ENCODE peak calls at places on chromosomes 7 and 10, in eight cellular contexts. E is endothelial cell of umbilical vein, O is K562, L is sigmoid colon, N is spleen, K is GM23338, M is HCT116, Y is Panc1. T is an unnamed sample.

GRCh38 chr10:8242295-8242872 is 187.9 kb downstream of the GATA3 start:
- DNase-seq in E (no peak), K (no peak), N (no peak), L (no peak), O (no peak), Y (no peak), M (no peak), T (no peak)

GRCh38 chr10:124179308-124180043 is 86.1 kb upstream of the CHST15 start:
- DNase-seq in Y (no peak), N (no peak), O (no peak), K (no peak), L (no peak), M (no peak), E (no peak), T (peak; percentile 20)

GRCh38 chr10:121485443-121486139 is 112.7 kb downstream of the FGFR2 start:
- DNase-seq in E (no peak), K (no peak), Y (no peak), M (no peak), N (no peak), O (no peak), L (no peak), T (no peak)

GRCh38 chr7:56099653-56100052 is 6.6 kb downstream of the CHCHD2 start:
- DNase-seq in M (no peak), E (no peak), O (no peak), K (no peak), L (no peak), Y (no peak), N (peak; percentile 57), T (no peak)

GRCh38 chr10:14382022-14382421 is 51.3 kb upstream of the FRMD4A start:
- DNase-seq in L (no peak), E (peak; percentile 66), K (no peak), M (no peak), O (no peak), N (no peak), Y (no peak), T (no peak)

GRCh38 chr10:6737758-6738463 is 157.8 kb upstream of the PRKCQ start:
- DNase-seq in L (no peak), Y (no peak), K (no peak), O (no peak), M (no peak), N (no peak), E (peak; percentile 69), T (no peak)

GRCh38 chr10:36094091-36094490 is 452.0 kb upstream of the FZD8 start:
- DNase-seq in M (no peak), K (no peak), Y (no peak), E (peak; percentile 6), N (no peak), L (no peak), O (no peak), T (no peak)

GRCh38 chr7:130290745-130291144 is 2.2 kb upstream of the CPA4 start:
- DNase-seq in L (no peak), N (no peak), M (peak; percentile 73), K (no peak), O (no peak), Y (no peak), E (no peak), T (no peak)

GRCh38 chr7:91128574-91129348 is 135.5 kb upstream of the FZD1 start:
- DNase-seq in L (no peak), N (no peak), K (peak; percentile 42), O (no peak), Y (no peak), E (no peak), M (no peak), T (no peak)

GRCh38 chr7:154975984-154976383 is 26.9 kb downstream of the PAXIP1 start:
- DNase-seq in O (no peak), M (no peak), K (no peak), L (no peak), N (no peak), Y (no peak), E (no peak), T (no peak)

GRCh38 chr7:152467225-152467624 is 31.4 kb upstream of the KMT2C start:
- DNase-seq in N (peak; percentile 54), M (no peak), E (no peak), Y (no peak), K (no peak), O (no peak), L (no peak), T (no peak)

GRCh38 chr7:159027803-159028455 is 116.7 kb downstream of the VIPR2 start:
- DNase-seq in K (no peak), E (no peak), M (no peak), O (no peak), N (no peak), L (peak; percentile 60), Y (no peak), T (no peak)

GRCh38 chr7:81402227-81402626 is 367.6 kb downstream of the HGF start:
- DNase-seq in K (no peak), M (no peak), O (no peak), N (no peak), Y (no peak), L (no peak), E (peak; percentile 44), T (no peak)

GRCh38 chr7:36784991-36785940 is 61.0 kb upstream of the AOAH start:
- DNase-seq in L (peak; percentile 76), Y (no peak), O (no peak), M (no peak), K (no peak), N (peak; percentile 84), E (no peak), T (no peak)

GRCh38 chr10:78623577-78624215 is 445.1 kb upstream of the ZMIZ1 start:
- DNase-seq in Y (peak; percentile 76), K (no peak), O (no peak), N (no peak), E (peak; percentile 11), L (no peak), M (peak; percentile 36), T (no peak)

GRCh38 chr10:124827474-124827873 is 25.9 kb downstream of the ABRAXAS2 start:
- DNase-seq in E (peak; percentile 36), N (no peak), O (peak; percentile 28), K (peak; percentile 45), Y (no peak), L (no peak), M (no peak), T (no peak)

GRCh38 chr7:80472491-80473200 is 39.2 kb downstream of the GNAT3 start:
- DNase-seq in N (no peak), Y (no peak), L (no peak), M (no peak), E (no peak), K (no peak), O (no peak), T (no peak)

GRCh38 chr7:55133630-55134392 is 115.0 kb downstream of the EGFR start:
- DNase-seq in M (peak; percentile 65), K (no peak), Y (peak; percentile 91), L (peak; percentile 79), E (peak; percentile 93), O (peak; percentile 16), N (no peak), T (no peak)

GRCh38 chr10:117266812-117267211 is 25.9 kb downstream of the SLC18A2 start:
- DNase-seq in L (no peak), K (no peak), M (no peak), E (no peak), Y (no peak), O (no peak), N (no peak), T (no peak)

GRCh38 chr7:131544449-131545425 is 11.7 kb downstream of the PODXL start:
- DNase-seq in Y (no peak), E (peak; percentile 77), M (no peak), N (peak; percentile 51), O (peak; percentile 49), K (peak; percentile 62), L (peak; percentile 71), T (no peak)

GRCh38 chr7:7521259-7521658 is 14.4 kb downstream of the COL28A1 start:
- DNase-seq in N (no peak), M (no peak), K (no peak), Y (no peak), O (no peak), E (no peak), L (no peak), T (no peak)

GRCh38 chr10:110163192-110163773 is 44.1 kb upstream of the MXI1 start:
- DNase-seq in M (no peak), N (no peak), E (no peak), L (no peak), Y (no peak), O (no peak), K (no peak), T (no peak)
- TF ChIP-seq POLR2AphosphoS5 in M (no peak), N (no peak), E (no peak), L (no peak), Y (no peak), O (no peak), K (no peak), T (no peak)

DNA sequence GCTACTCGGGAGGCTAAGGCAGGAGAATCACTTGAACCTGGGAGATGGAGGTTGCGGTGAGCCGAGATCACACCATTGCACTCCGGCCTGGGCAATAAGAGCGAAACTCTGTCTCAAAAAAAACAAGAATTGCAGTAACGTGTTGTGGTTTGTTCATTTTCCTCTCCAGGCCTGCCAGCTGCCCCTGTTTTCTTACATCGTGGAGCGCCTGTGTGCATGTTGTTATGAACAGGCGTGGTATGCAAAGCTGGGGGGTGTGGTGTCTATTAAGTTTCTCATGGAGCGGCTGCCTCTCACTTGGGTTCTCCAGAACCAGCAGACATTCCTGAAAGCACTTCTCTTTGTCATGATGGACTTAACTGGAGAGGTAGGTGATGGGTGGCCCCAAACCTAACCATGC is 52.1 kb downstream of the TRRAP start:
- DNase-seq in N (no peak), Y (no peak), L (no peak), E (no peak), M (no peak), K (no peak), O (no peak), T (no peak)
- TF ChIP-seq POLR2AphosphoS5 in N (no peak), Y (no peak), L (no peak), E (no peak), M (no peak), K (no peak), O (no peak), T (no peak)

DNA sequence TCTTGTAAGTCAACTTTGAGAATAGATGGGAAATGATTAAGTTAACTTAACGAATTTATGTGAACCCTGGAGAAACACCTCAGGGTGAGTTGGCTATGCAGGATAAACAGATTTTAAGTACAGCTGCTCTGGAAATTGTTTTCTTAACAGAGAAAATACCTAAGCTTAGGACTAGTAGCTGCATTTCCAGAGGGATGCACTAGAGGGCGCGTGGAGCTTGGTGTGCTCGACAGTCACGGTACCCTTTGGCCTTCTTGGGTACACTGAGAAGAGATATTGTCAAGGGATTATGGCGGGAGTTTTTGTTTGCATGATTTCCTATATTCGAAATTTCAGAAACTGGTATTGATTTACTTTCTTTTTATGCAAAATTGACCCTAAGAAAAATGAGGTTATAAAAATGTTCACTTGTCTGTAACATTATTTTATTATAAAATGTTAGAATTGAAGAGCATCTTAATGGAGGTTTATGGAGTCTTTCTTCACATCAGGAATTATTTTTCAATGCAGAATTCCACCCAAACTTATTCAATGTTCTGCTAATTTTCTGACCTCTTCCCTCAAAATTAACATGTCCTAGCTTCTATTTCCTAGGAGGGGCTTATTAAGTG is 58.4 kb upstream of the MYO3A start:
- DNase-seq in Y (peak; percentile 51), K (peak; percentile 91), O (peak; percentile 58), E (peak; percentile 47), N (peak; percentile 82), L (no peak), M (peak; percentile 57), T (peak; percentile 38)
- TF ChIP-seq POLR2AphosphoS5 in Y (no peak), K (no peak), O (no peak), E (no peak), N (no peak), L (no peak), M (no peak), T (no peak)

GRCh38 chr10:34908472-34908871 is 93.4 kb upstream of the PARD3 start:
- DNase-seq in M (no peak), E (no peak), N (no peak), L (peak; percentile 59), K (no peak), O (no peak), Y (no peak), T (no peak)
- TF ChIP-seq POLR2AphosphoS5 in M (no peak), E (no peak), N (no peak), L (no peak), K (no peak), O (no peak), Y (no peak), T (no peak)